ENCODE peak calls at places on chromosome 10, in ten cellular contexts. P is transverse colon, L is HCT116, H is breast epithelium, G is Panc1, W is sigmoid colon, E is stomach, M is esophagus muscularis mucosa, K is K562, O is GM23338. C is an unnamed sample.

GRCh38 chr10:22932626-22933370 is 4.9 kb downstream of the ARMC3 start:
- DNase-seq in P (no peak), L (no peak), H (no peak), G (no peak), W (no peak), E (no peak), M (no peak), K (no peak), O (no peak), C (no peak)

GRCh38 chr10:113754768-113755167 is 3.3 kb downstream of the PLEKHS1 start:
- DNase-seq in P (peak), L (no peak), H (no peak), G (no peak), W (no peak), E (no peak), M (no peak), K (no peak), O (no peak), C (no peak)

GRCh38 chr10:120369831-120370230 is 87.2 kb upstream of the PLPP4 start:
- DNase-seq in P (no peak), L (no peak), H (no peak), G (no peak), W (no peak), E (no peak), M (no peak), K (no peak), O (no peak), C (no peak)

GRCh38 chr10:110843031-110843430 is 28.7 kb upstream of the PDCD4 start:
- DNase-seq in P (peak), L (no peak), H (no peak), G (no peak), W (peak), E (no peak), M (no peak), K (no peak), O (no peak), C (no peak)

GRCh38 chr10:99339077-99339476 is 9.9 kb downstream of the CNNM1 start:
- DNase-seq in P (no peak), L (no peak), H (no peak), G (no peak), W (no peak), E (no peak), M (no peak), K (no peak), O (no peak), C (no peak)

GRCh38 chr10:94003496-94003895 is 9.8 kb downstream of the PLCE1 start:
- DNase-seq in P (no peak), L (no peak), H (no peak), G (no peak), W (no peak), E (no peak), M (no peak), K (no peak), O (no peak), C (no peak)

GRCh38 chr10:47438857-47439474 is 44.9 kb downstream of the ANXA8 start:
- DNase-seq in P (peak), L (peak), H (peak), G (no peak), W (no peak), E (peak), M (no peak), K (no peak), O (peak), C (peak)

GRCh38 chr10:24501312-24501711 is 222.4 kb downstream of the ARHGAP21 start:
- DNase-seq in P (no peak), L (no peak), H (no peak), G (no peak), W (no peak), E (no peak), M (no peak), K (no peak), O (no peak), C (no peak)

GRCh38 chr10:103551619-103552602 is 58.4 kb downstream of the NEURL1 start:
- DNase-seq in P (no peak), L (no peak), H (no peak), G (no peak), W (peak), E (no peak), M (no peak), K (no peak), O (no peak), C (peak)

GRCh38 chr10:132637477-132638129 is 100.0 kb downstream of the INPP5A start:
- DNase-seq in P (no peak), L (peak), H (no peak), G (peak), W (peak), E (no peak), M (no peak), K (peak), O (peak), C (peak)

GRCh38 chr10:59876695-59877094 is 29.7 kb downstream of the CCDC6 start:
- DNase-seq in P (no peak), L (no peak), H (no peak), G (no peak), W (no peak), E (no peak), M (peak), K (no peak), O (no peak), C (no peak)

GRCh38 chr10:59873924-59874323 is 32.4 kb downstream of the CCDC6 start:
- DNase-seq in P (no peak), L (no peak), H (no peak), G (no peak), W (no peak), E (no peak), M (peak), K (no peak), O (no peak), C (no peak)

GRCh38 chr10:59868974-59869940 is 37.1 kb downstream of the CCDC6 start:
- DNase-seq in P (no peak), L (no peak), H (no peak), G (no peak), W (no peak), E (no peak), M (peak), K (no peak), O (no peak), C (no peak)

GRCh38 chr10:59870152-59870551 is 36.2 kb downstream of the CCDC6 start:
- DNase-seq in P (no peak), L (no peak), H (no peak), G (no peak), W (no peak), E (no peak), M (peak), K (no peak), O (no peak), C (no peak)

GRCh38 chr10:59872892-59873463 is 33.4 kb downstream of the CCDC6 start:
- DNase-seq in P (peak), L (no peak), H (peak), G (no peak), W (peak), E (no peak), M (peak), K (no peak), O (no peak), C (no peak)
- TF ChIP-seq POLR2AphosphoS5 in P (no peak), L (no peak), H (no peak), G (no peak), W (no peak), E (no peak), M (peak), K (no peak), O (no peak), C (no peak)

DNA sequence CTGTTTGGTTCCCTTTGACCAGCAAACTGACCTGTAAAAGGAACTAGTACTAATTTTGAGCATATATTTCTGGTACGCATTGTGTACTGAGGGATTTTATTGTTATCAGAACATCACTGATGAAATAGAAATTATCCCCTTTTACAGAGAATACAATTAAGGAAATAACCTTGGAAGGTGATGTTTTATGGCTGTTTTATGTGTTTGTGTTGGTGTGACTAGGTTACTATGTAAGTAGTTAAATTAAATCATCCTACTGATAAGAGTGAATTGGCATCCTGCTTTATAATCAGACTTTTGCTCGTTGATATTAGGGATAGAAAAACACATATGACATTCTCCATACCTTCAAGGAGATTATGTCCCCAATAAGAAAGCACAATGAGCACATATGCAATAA is 596.6 kb downstream of the SORCS3 start:
- DNase-seq in P (no peak), L (no peak), H (no peak), G (no peak), W (no peak), E (no peak), M (no peak), K (no peak), O (no peak), C (no peak)
- TF ChIP-seq CTCF in P (no peak), L (no peak), H (no peak), G (no peak), W (no peak), E (no peak), M (no peak), K (no peak), O (no peak), C (no peak)

GRCh38 chr10:124721295-124722052 is 22.7 kb downstream of the FAM53B start:
- DNase-seq in P (peak), L (no peak), H (peak), G (no peak), W (peak), E (no peak), M (no peak), K (no peak), O (no peak), C (peak)
- TF ChIP-seq POLR2AphosphoS5 in P (peak), L (no peak), H (peak), G (no peak), W (peak), E (peak), M (peak), K (no peak), O (no peak), C (no peak)

GRCh38 chr10:34157501-34157900 is 657.6 kb downstream of the PARD3 start:
- DNase-seq in P (no peak), L (no peak), H (no peak), G (no peak), W (no peak), E (no peak), M (no peak), K (no peak), O (no peak), C (no peak)

GRCh38 chr10:34160595-34160994 is 654.5 kb downstream of the PARD3 start:
- DNase-seq in P (no peak), L (no peak), H (no peak), G (no peak), W (no peak), E (no peak), M (no peak), K (no peak), O (no peak), C (no peak)

GRCh38 chr10:34152434-34152833 is 662.7 kb downstream of the PARD3 start:
- DNase-seq in P (no peak), L (no peak), H (no peak), G (no peak), W (no peak), E (no peak), M (no peak), K (no peak), O (no peak), C (no peak)

GRCh38 chr10:34154371-34154770 is 660.7 kb downstream of the PARD3 start:
- DNase-seq in P (no peak), L (no peak), H (no peak), G (no peak), W (no peak), E (no peak), M (no peak), K (no peak), O (no peak), C (no peak)

DNA sequence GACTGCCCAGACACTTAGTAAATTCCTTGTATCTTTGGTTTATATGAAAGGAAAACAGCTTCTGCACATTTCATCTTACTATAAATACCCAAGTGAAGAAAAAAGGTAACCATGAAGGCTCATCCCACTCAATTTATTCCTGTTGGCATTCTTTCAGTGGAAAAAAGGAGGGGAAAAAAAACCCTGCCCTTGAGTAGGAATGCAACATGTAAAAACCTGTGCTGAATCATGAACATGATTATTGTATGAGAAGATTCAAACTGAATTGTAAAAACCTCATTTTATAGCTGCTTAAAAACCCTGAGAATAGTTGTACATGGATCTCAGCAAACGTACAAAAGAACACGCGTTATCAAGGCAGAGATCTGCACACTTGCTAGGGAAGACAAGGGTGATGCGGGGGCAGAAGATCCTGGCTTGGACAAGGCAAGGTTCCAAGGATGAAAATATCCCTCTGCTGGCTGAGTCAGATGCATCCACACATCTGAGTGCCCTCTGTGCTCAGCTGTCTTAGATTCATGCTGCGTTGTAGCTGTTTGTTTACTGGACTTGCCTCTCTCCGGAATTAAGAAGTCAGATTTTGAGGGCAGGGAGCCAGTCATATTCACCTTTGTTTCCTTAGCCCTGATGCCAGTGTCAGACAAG is 658.2 kb downstream of the PARD3 start:
- DNase-seq in P (no peak), L (no peak), H (peak), G (no peak), W (no peak), E (no peak), M (no peak), K (no peak), O (no peak), C (no peak)
- TF ChIP-seq CTCF in P (no peak), L (no peak), H (no peak), G (no peak), W (no peak), E (no peak), M (peak), K (no peak), O (no peak), C (no peak)

GRCh38 chr10:101018600-101019439 is 12.1 kb downstream of the PDZD7 start:
- DNase-seq in P (peak), L (peak), H (no peak), G (no peak), W (no peak), E (peak), M (no peak), K (peak), O (peak), C (peak)
- TF ChIP-seq POLR2AphosphoS5 in P (no peak), L (peak), H (no peak), G (no peak), W (no peak), E (no peak), M (no peak), K (no peak), O (no peak), C (no peak)

GRCh38 chr10:12950583-12951128 is 50.9 kb downstream of the CCDC3 start:
- DNase-seq in P (no peak), L (no peak), H (no peak), G (no peak), W (no peak), E (no peak), M (peak), K (no peak), O (no peak), C (no peak)

GRCh38 chr10:12947741-12948140 is 53.8 kb downstream of the CCDC3 start:
- DNase-seq in P (no peak), L (no peak), H (no peak), G (no peak), W (no peak), E (no peak), M (peak), K (no peak), O (no peak), C (no peak)

GRCh38 chr10:12945709-12946359 is 55.7 kb downstream of the CCDC3 start:
- DNase-seq in P (no peak), L (no peak), H (no peak), G (no peak), W (no peak), E (no peak), M (peak), K (peak), O (no peak), C (no peak)

GRCh38 chr10:12946372-12946771 is 55.1 kb downstream of the CCDC3 start:
- DNase-seq in P (no peak), L (no peak), H (no peak), G (no peak), W (no peak), E (no peak), M (peak), K (no peak), O (no peak), C (no peak)

GRCh38 chr10:12949248-12949647 is 52.3 kb downstream of the CCDC3 start:
- DNase-seq in P (no peak), L (peak), H (no peak), G (no peak), W (no peak), E (no peak), M (peak), K (peak), O (peak), C (no peak)
- TF ChIP-seq CTCF in P (no peak), L (peak), H (no peak), G (peak), W (no peak), E (no peak), M (no peak), K (peak), O (peak), C (no peak)

DNA sequence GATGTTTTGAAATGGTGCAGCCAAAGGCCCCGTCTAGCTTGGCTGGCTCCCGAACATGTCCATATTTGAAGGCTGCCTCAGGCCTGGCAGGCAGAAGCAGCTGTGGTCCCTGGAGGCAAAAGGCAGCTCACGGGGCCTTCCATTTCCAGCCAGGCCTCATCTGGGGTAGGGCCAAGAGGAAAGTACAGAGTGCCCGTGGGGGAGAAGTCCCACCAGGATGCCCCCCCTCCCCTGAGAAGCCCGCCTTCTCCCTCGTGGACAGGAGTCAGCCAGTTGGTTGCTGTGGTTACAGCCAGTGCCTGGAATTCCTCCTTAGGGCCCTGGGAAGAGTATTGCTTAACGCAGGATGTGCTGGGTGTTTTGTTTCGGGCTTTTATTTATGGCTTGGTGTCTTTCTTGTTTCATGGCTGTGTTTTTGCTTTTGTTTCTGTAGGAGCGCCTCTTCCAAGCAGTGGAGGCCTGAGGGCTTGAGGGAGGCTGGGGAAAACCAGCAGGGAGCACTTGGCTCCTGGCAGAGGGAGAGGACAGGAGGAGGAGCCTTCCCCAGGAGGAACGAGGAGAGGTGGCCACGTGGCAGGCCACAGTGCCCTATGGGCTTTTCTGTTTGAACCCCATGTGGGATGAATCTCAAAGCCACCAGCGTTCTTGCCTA is 45.4 kb downstream of the CHST3 start:
- DNase-seq in P (peak), L (no peak), H (peak), G (no peak), W (peak), E (peak), M (peak), K (no peak), O (peak), C (peak)
- TF ChIP-seq POLR2AphosphoS5 in P (peak), L (no peak), H (peak), G (no peak), W (peak), E (peak), M (peak), K (no peak), O (no peak), C (peak)

GRCh38 chr10:64115913-64116643 is 594.9 kb downstream of the REEP3 start:
- DNase-seq in P (peak), L (no peak), H (no peak), G (no peak), W (no peak), E (no peak), M (no peak), K (no peak), O (peak), C (no peak)
- TF ChIP-seq CTCF in P (no peak), L (peak), H (no peak), G (peak), W (no peak), E (no peak), M (peak), K (no peak), O (peak), C (no peak)

DNA sequence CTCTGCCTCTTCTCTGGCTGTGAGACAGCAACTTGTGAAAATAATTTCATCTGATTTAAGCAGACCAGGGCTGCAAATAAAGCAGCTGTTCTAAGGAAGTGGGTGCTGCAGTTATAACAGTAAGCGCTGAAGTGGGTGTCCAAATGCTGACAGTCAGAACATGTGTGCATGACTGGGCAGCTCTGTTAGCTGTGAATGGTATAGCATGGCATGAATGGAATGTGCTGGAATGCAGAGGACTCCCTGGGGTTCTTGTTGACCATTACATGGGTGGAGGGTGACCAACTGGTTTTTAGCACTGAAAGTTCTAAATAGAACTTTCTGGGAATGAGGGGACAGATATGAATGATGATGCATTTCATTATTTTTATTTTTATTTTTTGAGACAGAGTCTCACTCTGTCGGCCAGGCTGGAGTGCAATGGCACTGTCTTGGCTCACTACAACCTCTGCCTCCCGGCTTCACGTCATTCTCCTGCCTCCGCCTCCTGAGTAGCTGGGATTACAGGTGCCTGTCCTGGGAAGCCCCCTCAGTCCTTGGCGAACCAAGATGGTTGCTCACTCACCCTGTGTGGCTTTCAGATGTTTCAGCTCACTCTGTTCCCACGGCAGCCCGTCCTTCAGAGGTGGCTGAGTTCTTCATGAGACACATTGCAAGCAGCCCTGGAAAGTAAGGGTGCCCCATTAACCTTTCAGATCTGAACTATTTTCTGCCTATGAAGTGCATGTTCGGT is 319.8 kb upstream of the PHYHIPL start:
- DNase-seq in P (no peak), L (peak), H (peak), G (peak), W (no peak), E (no peak), M (peak), K (no peak), O (peak), C (no peak)
- TF ChIP-seq POLR2AphosphoS5 in P (no peak), L (no peak), H (peak), G (peak), W (no peak), E (no peak), M (no peak), K (no peak), O (no peak), C (peak)

GRCh38 chr10:92965314-92965713 is 95.3 kb upstream of the CYP26C1 start:
- DNase-seq in P (no peak), L (peak), H (no peak), G (peak), W (no peak), E (no peak), M (no peak), K (peak), O (peak), C (no peak)

GRCh38 chr10:92957223-92958010 is 103.2 kb upstream of the CYP26C1 start:
- DNase-seq in P (no peak), L (no peak), H (no peak), G (no peak), W (no peak), E (no peak), M (no peak), K (no peak), O (no peak), C (no peak)

GRCh38 chr10:92961638-92962037 is 99.0 kb upstream of the CYP26C1 start:
- DNase-seq in P (no peak), L (no peak), H (no peak), G (no peak), W (no peak), E (no peak), M (no peak), K (no peak), O (no peak), C (no peak)
- TF ChIP-seq CTCF in P (no peak), L (no peak), H (no peak), G (no peak), W (no peak), E (no peak), M (no peak), K (no peak), O (no peak), C (no peak)

C was measured in spleen.